ENCODE peak calls at places on chromosomes 7 and 10, in seven cellular contexts. U is cardiac septum; G is T-helper 2 cell; X is HEK293T; P is iris pigment epithelial cell; J is stimulated activated effector memory CD8-positive, alpha-beta T cell treated with anti-CD3 and anti-CD28 coated beads, Interleukin-12 subunit alpha, Interleukin-12 subunit beta, amount 100 ng/mL, for 72 hours; T is EH. A is an unnamed sample.
A peak's percentile ranks its signal among the peaks of the same experiment; 100 is the strongest.

GRCh38 chr7:139521439-139521838 is 2.0 kb upstream of the CLEC2L start:
- DNase-seq in U (no peak), G (no peak), X (no peak), P (no peak), J (no peak), T (no peak), A (no peak)

GRCh38 chr7:70574314-70574713 is 557.6 kb upstream of the GALNT17 start:
- DNase-seq in U (no peak), G (no peak), X (no peak), P (no peak), J (no peak), T (no peak), A (no peak)

GRCh38 chr7:33248663-33249062 is 119.3 kb downstream of the BBS9 start:
- DNase-seq in U (no peak), G (no peak), X (no peak), P (no peak), J (no peak), T (no peak), A (no peak)

GRCh38 chr10:107477266-107477665 is 312.8 kb upstream of the SORCS1 start:
- DNase-seq in U (no peak), G (no peak), X (no peak), P (no peak), J (no peak), T (no peak), A (no peak)

GRCh38 chr10:99292159-99292558 is 37.0 kb upstream of the CNNM1 start:
- DNase-seq in U (no peak), G (no peak), X (no peak), P (peak; percentile 50), J (no peak), T (peak; percentile 93), A (no peak)

GRCh38 chr7:105216786-105217185 is 171.9 kb downstream of the SRPK2 start:
- DNase-seq in U (no peak), G (no peak), X (no peak), P (no peak), J (no peak), T (no peak), A (no peak)

GRCh38 chr7:30308392-30308791 is 24.0 kb downstream of the ZNRF2 start:
- DNase-seq in U (no peak), G (no peak), X (no peak), P (peak; percentile 16), J (no peak), T (no peak), A (no peak)

GRCh38 chr10:63641799-63642198 is 120.6 kb downstream of the REEP3 start:
- DNase-seq in U (no peak), G (no peak), X (no peak), P (no peak), J (no peak), T (no peak), A (no peak)

GRCh38 chr10:44968887-44969400 is 9.3 kb downstream of the RASSF4 start:
- DNase-seq in U (no peak), G (no peak), X (no peak), P (no peak), J (no peak), T (no peak), A (no peak)

GRCh38 chr7:105493928-105494325 is 28.1 kb downstream of the PUS7 start:
- DNase-seq in U (no peak), G (no peak), X (no peak), P (peak; percentile 94), J (no peak), T (peak; percentile 94), A (no peak)

GRCh38 chr10:31142026-31142425 is 110.4 kb upstream of the ZNF438 start:
- DNase-seq in U (no peak), G (no peak), X (no peak), P (peak; percentile 81), J (no peak), T (peak; percentile 90), A (no peak)

GRCh38 chr7:100568176-100568935 is 5.3 kb downstream of the SAP25 start:
- DNase-seq in U (no peak), G (no peak), X (no peak), P (no peak), J (no peak), T (no peak), A (no peak)

GRCh38 chr7:55887786-55888185 is 530 bp downstream of the ZNF713 start:
- DNase-seq in U (no peak), G (no peak), X (peak; percentile 24), P (no peak), J (no peak), T (no peak), A (no peak)

GRCh38 chr7:143929224-143929920 is 5.7 kb upstream of the OR2F2 start:
- DNase-seq in U (no peak), G (no peak), X (no peak), P (peak; percentile 63), J (no peak), T (peak; percentile 23), A (no peak)

GRCh38 chr7:42854521-42855118 is 57.2 kb downstream of the C7orf25 start:
- DNase-seq in U (no peak), G (no peak), X (peak; percentile 41), P (peak; percentile 22), J (no peak), T (no peak), A (no peak)

GRCh38 chr10:10007972-10008371 is 1009.7 kb upstream of the CELF2 start:
- DNase-seq in U (no peak), G (no peak), X (no peak), P (no peak), J (no peak), T (no peak), A (no peak)

GRCh38 chr7:110759069-110759468 is 331.9 kb upstream of the LRRN3 start:
- DNase-seq in U (no peak), G (no peak), X (no peak), P (no peak), J (no peak), T (peak; percentile 11), A (no peak)

A was measured in memory B cell.